ENCODE peak calls at places on chromosomes 11 and 22, in ten cellular contexts. U, W, P, D, J, V, B, K, O and R are unnamed samples.

GRCh38 chr22:25021976-25022711 is 69.6 kb downstream of the KIAA1671 start:
- DNase-seq in U (no peak), W (no peak), P (no peak), D (no peak), J (no peak), V (no peak), B (no peak), K (no peak), O (no peak), R (no peak)

GRCh38 chr22:32473388-32473952 is 1.1 kb upstream of the FBXO7 start:
- DNase-seq in U (peak), W (peak), P (peak), D (peak), J (no peak), V (peak), B (peak), K (peak), O (peak), R (peak)

GRCh38 chr22:49243965-49244364 is 583.7 kb downstream of the BRD1 start:
- DNase-seq in U (no peak), W (no peak), P (no peak), D (no peak), J (no peak), V (no peak), B (no peak), K (no peak), O (no peak), R (no peak)

GRCh38 chr11:19728436-19728835 is 15.8 kb downstream of the NAV2 start:
- DNase-seq in U (no peak), W (no peak), P (no peak), D (no peak), J (no peak), V (no peak), B (no peak), K (peak), O (no peak), R (no peak)

GRCh38 chr11:1073261-1073724 is 1.4 kb upstream of the MUC2 start:
- DNase-seq in U (no peak), W (no peak), P (no peak), D (no peak), J (no peak), V (no peak), B (no peak), K (peak), O (no peak), R (no peak)

GRCh38 chr11:27807594-27807993 is 107.3 kb upstream of the BDNF start:
- DNase-seq in U (no peak), W (no peak), P (no peak), D (no peak), J (no peak), V (no peak), B (no peak), K (peak), O (no peak), R (no peak)

GRCh38 chr11:117678651-117679407 is 118.2 kb downstream of the DSCAML1 start:
- DNase-seq in U (no peak), W (peak), P (no peak), D (no peak), J (no peak), V (no peak), B (peak), K (no peak), O (no peak), R (no peak)

GRCh38 chr11:112881461-112881860 is 79.8 kb upstream of the NCAM1 start:
- DNase-seq in U (peak), W (peak), P (no peak), D (no peak), J (no peak), V (peak), B (peak), K (no peak), O (no peak), R (no peak)

GRCh38 chr11:64186205-64187165 is 514 bp downstream of the STIP1 start:
- DNase-seq in U (no peak), W (peak), P (peak), D (peak), J (no peak), V (no peak), B (no peak), K (peak), O (peak), R (no peak)

GRCh38 chr22:26679003-26679629 is 21.7 kb downstream of the MIAT start:
- DNase-seq in U (peak), W (peak), P (peak), D (peak), J (peak), V (peak), B (peak), K (peak), O (peak), R (peak)

GRCh38 chr22:32823024-32823730 is 21.7 kb downstream of the TIMP3 start:
- DNase-seq in U (no peak), W (peak), P (no peak), D (no peak), J (no peak), V (no peak), B (peak), K (peak), O (no peak), R (no peak)

GRCh38 chr22:32830473-32830872 is 29.0 kb downstream of the TIMP3 start:
- DNase-seq in U (peak), W (no peak), P (no peak), D (no peak), J (no peak), V (no peak), B (peak), K (no peak), O (no peak), R (no peak)

GRCh38 chr11:93522448-93522847 is 20.7 kb downstream of the SMCO4 start:
- DNase-seq in U (no peak), W (no peak), P (no peak), D (no peak), J (no peak), V (no peak), B (no peak), K (no peak), O (no peak), R (no peak)

GRCh38 chr11:5476184-5476819 is 12.2 kb upstream of the OR52D1 start:
- DNase-seq in U (peak), W (peak), P (peak), D (peak), J (no peak), V (peak), B (peak), K (peak), O (peak), R (peak)

GRCh38 chr11:3703383-3703782 is 32.2 kb upstream of the CHRNA10 start:
- DNase-seq in U (no peak), W (no peak), P (no peak), D (no peak), J (no peak), V (no peak), B (no peak), K (no peak), O (no peak), R (no peak)

GRCh38 chr11:6516865-6517264 is 19.8 kb downstream of the DNHD1 start:
- DNase-seq in U (no peak), W (no peak), P (no peak), D (no peak), J (no peak), V (no peak), B (no peak), K (no peak), O (no peak), R (no peak)

GRCh38 chr11:3123316-3123715 is 41.8 kb downstream of the OSBPL5 start:
- DNase-seq in U (no peak), W (no peak), P (no peak), D (no peak), J (no peak), V (peak), B (no peak), K (no peak), O (no peak), R (no peak)

GRCh38 chr22:23970816-23971482 is 3.3 kb downstream of the DDT start:
- DNase-seq in U (no peak), W (no peak), P (no peak), D (no peak), J (no peak), V (no peak), B (no peak), K (no peak), O (no peak), R (no peak)

GRCh38 chr11:5240458-5240857 is 6.2 kb upstream of the HBD start:
- DNase-seq in U (no peak), W (no peak), P (no peak), D (no peak), J (no peak), V (no peak), B (no peak), K (no peak), O (no peak), R (no peak)

GRCh38 chr22:23715811-23716355 is 25.1 kb downstream of the RGL4 start:
- DNase-seq in U (no peak), W (no peak), P (no peak), D (no peak), J (no peak), V (no peak), B (no peak), K (no peak), O (no peak), R (no peak)

GRCh38 chr22:24985824-24986214 is 33.3 kb downstream of the KIAA1671 start:
- DNase-seq in U (no peak), W (no peak), P (no peak), D (no peak), J (no peak), V (no peak), B (no peak), K (peak), O (no peak), R (no peak)

GRCh38 chr22:48268293-48268692 is 1505.8 kb downstream of the TBC1D22A start:
- DNase-seq in U (no peak), W (no peak), P (no peak), D (no peak), J (no peak), V (no peak), B (no peak), K (no peak), O (no peak), R (no peak)

GRCh38 chr22:31625661-31626426 is 36.2 kb downstream of the PISD start:
- DNase-seq in U (peak), W (no peak), P (no peak), D (no peak), J (no peak), V (no peak), B (peak), K (peak), O (no peak), R (no peak)

GRCh38 chr11:129323896-129324522 is 51.6 kb upstream of the BARX2 start:
- DNase-seq in U (no peak), W (no peak), P (no peak), D (no peak), J (no peak), V (no peak), B (no peak), K (peak), O (no peak), R (no peak)

GRCh38 chr11:7469351-7469865 is 15.9 kb upstream of the OLFML1 start:
- DNase-seq in U (no peak), W (no peak), P (no peak), D (no peak), J (no peak), V (no peak), B (no peak), K (no peak), O (no peak), R (no peak)

GRCh38 chr11:70630068-70630467 is 231.7 kb downstream of the CTTN start:
- DNase-seq in U (no peak), W (no peak), P (no peak), D (no peak), J (no peak), V (no peak), B (no peak), K (no peak), O (no peak), R (no peak)

GRCh38 chr22:39181778-39182177 is 29.3 kb upstream of the CBX7 start:
- DNase-seq in U (no peak), W (no peak), P (no peak), D (no peak), J (no peak), V (no peak), B (no peak), K (no peak), O (no peak), R (no peak)

GRCh38 chr22:17159504-17159951 is 451 bp upstream of the HDHD5 start:
- DNase-seq in U (no peak), W (no peak), P (peak), D (peak), J (no peak), V (no peak), B (no peak), K (peak), O (peak), R (no peak)

GRCh38 chr11:131099013-131099412 is 182.7 kb upstream of the SNX19 start:
- DNase-seq in U (no peak), W (no peak), P (no peak), D (no peak), J (no peak), V (no peak), B (no peak), K (peak), O (no peak), R (no peak)

GRCh38 chr22:18032455-18033101 is 8.2 kb upstream of the MICAL3 start:
- DNase-seq in U (no peak), W (no peak), P (no peak), D (no peak), J (no peak), V (no peak), B (peak), K (peak), O (no peak), R (no peak)

GRCh38 chr11:125750629-125751028 is 4.5 kb downstream of the PATE1 start:
- DNase-seq in U (no peak), W (no peak), P (no peak), D (no peak), J (no peak), V (no peak), B (no peak), K (no peak), O (no peak), R (no peak)

GRCh38 chr22:42869888-42870480 is 12.9 kb upstream of the ARFGAP3 start:
- DNase-seq in U (no peak), W (no peak), P (no peak), D (no peak), J (no peak), V (no peak), B (no peak), K (no peak), O (no peak), R (no peak)

GRCh38 chr11:33507967-33508366 is 192.7 kb downstream of the C11orf91 start:
- DNase-seq in U (no peak), W (no peak), P (no peak), D (no peak), J (no peak), V (no peak), B (peak), K (peak), O (no peak), R (no peak)